ENCODE peak calls at places on chromosome 10, in seven cellular contexts. L is T-helper 2 cell; T is left colon; C is stimulated activated CD8-positive, alpha-beta memory T cell treated with anti-CD3 and anti-CD28 coated beads, Interleukin-15, amount 100 ng/mL, for 24 hours; F is RPMI7951; B is NCI-H1092 treated with DMSO at 0.1 percent for 48 hours; W is left ventricle myocardium inferior. R is an unnamed sample.

GRCh38 chr10:70980687-70981086 is 92.3 kb upstream of the PCBD1 start:
- DNase-seq in L (no peak), T (no peak), C (no peak), F (no peak), B (no peak), W (no peak), R (no peak)

GRCh38 chr10:118970770-118971169 is 58.7 kb upstream of the NANOS1 start:
- DNase-seq in L (no peak), T (no peak), C (no peak), F (peak), B (no peak), W (no peak), R (no peak)

GRCh38 chr10:27998954-27999275 is at the start of gene ODAD2:
- DNase-seq in L (no peak), T (peak), C (no peak), F (no peak), B (no peak), W (no peak), R (no peak)

GRCh38 chr10:121838149-121838548 is 89.7 kb downstream of the ATE1 start:
- DNase-seq in L (no peak), T (no peak), C (no peak), F (no peak), B (no peak), W (no peak), R (no peak)

GRCh38 chr10:30284860-30285594 is 64.1 kb downstream of the MTPAP start:
- DNase-seq in L (no peak), T (no peak), C (no peak), F (peak), B (no peak), W (no peak), R (peak)

GRCh38 chr10:94129393-94130130 is 135.8 kb downstream of the PLCE1 start:
- DNase-seq in L (no peak), T (no peak), C (no peak), F (no peak), B (no peak), W (no peak), R (no peak)

GRCh38 chr10:79314761-79315601 is 32.3 kb upstream of the PPIF start:
- DNase-seq in L (no peak), T (peak), C (no peak), F (peak), B (no peak), W (no peak), R (no peak)

GRCh38 chr10:110387617-110387982 is 82.9 kb upstream of the SMNDC1 start:
- DNase-seq in L (no peak), T (no peak), C (no peak), F (no peak), B (no peak), W (no peak), R (no peak)

GRCh38 chr10:8444630-8445029 is 390.1 kb downstream of the GATA3 start:
- DNase-seq in L (peak), T (no peak), C (no peak), F (peak), B (no peak), W (no peak), R (peak)